ENCODE peak calls at places on chromosomes 11 and 22, in six cellular contexts. J is EH, K is DMS53, Y is ureter, R is cardiac fibroblast, O is AG10803. P is an unnamed sample.
A peak's percentile ranks its signal among the peaks of the same experiment; 100 is the strongest.

GRCh38 chr11:21561589-21561988 is 631.3 kb upstream of the ANO5 start:
- DNase-seq in J (no peak), K (peak; percentile 9), Y (no peak), R (no peak), O (no peak), P (no peak)

GRCh38 chr11:61955416-61956135 is 5.4 kb downstream of the BEST1 start:
- DNase-seq in J (no peak), K (peak; percentile 87), Y (no peak), R (no peak), O (peak; percentile 21), P (no peak)

GRCh38 chr11:12092714-12093113 is 17.7 kb upstream of the MICAL2 start:
- DNase-seq in J (no peak), K (no peak), Y (no peak), R (no peak), O (no peak), P (no peak)

GRCh38 chr11:72075109-72075508 is 5.2 kb downstream of the NUMA1 start:
- DNase-seq in J (peak; percentile 47), K (no peak), Y (no peak), R (peak; percentile 26), O (no peak), P (peak; percentile 46)

GRCh38 chr11:14554959-14555358 is 34.8 kb upstream of the PSMA1 start:
- DNase-seq in J (no peak), K (no peak), Y (no peak), R (peak; percentile 81), O (peak; percentile 8), P (no peak)

GRCh38 chr22:24357547-24357946 is 69.9 kb upstream of the ADORA2A start:
- DNase-seq in J (peak; percentile 63), K (no peak), Y (no peak), R (no peak), O (no peak), P (peak; percentile 13)

GRCh38 chr11:12377106-12377823 is at the start of gene PARVA:
- DNase-seq in J (peak; percentile 93), K (peak; percentile 84), Y (peak; percentile 78), R (peak; percentile 91), O (peak; percentile 91), P (peak; percentile 90)

GRCh38 chr22:46464701-46465347 is 72.6 kb downstream of the CELSR1 start:
- DNase-seq in J (no peak), K (no peak), Y (no peak), R (no peak), O (no peak), P (no peak)

GRCh38 chr11:27058456-27058855 is 17.8 kb downstream of the BBOX1 start:
- DNase-seq in J (peak; percentile 91), K (no peak), Y (no peak), R (no peak), O (peak; percentile 50), P (peak; percentile 89)

GRCh38 chr11:70092959-70093358 is 14.8 kb downstream of the ANO1 start:
- DNase-seq in J (no peak), K (no peak), Y (no peak), R (no peak), O (no peak), P (no peak)

GRCh38 chr22:25880524-25880923 is 138.5 kb downstream of the MYO18B start:
- DNase-seq in J (no peak), K (peak; percentile 2), Y (no peak), R (no peak), O (no peak), P (no peak)

GRCh38 chr11:8083088-8083395 is 2.0 kb downstream of the TUB start:
- DNase-seq in J (no peak), K (no peak), Y (no peak), R (no peak), O (no peak), P (no peak)

GRCh38 chr22:48257690-48258065 is 1495.2 kb downstream of the TBC1D22A start:
- DNase-seq in J (no peak), K (no peak), Y (no peak), R (no peak), O (peak; percentile 33), P (no peak)

GRCh38 chr11:67304511-67305113 is 1.3 kb downstream of the SSH3 start:
- DNase-seq in J (no peak), K (no peak), Y (no peak), R (no peak), O (no peak), P (no peak)

GRCh38 chr11:2732261-2732939 is 32.6 kb upstream of the KCNQ1OT1 start:
- DNase-seq in J (no peak), K (no peak), Y (no peak), R (no peak), O (no peak), P (no peak)

GRCh38 chr22:40485813-40486610 is 115.6 kb downstream of the SGSM3 start:
- DNase-seq in J (peak; percentile 59), K (no peak), Y (no peak), R (no peak), O (peak; percentile 75), P (no peak)

GRCh38 chr11:116421529-116422185 is 351.1 kb downstream of the BUD13 start:
- DNase-seq in J (no peak), K (no peak), Y (no peak), R (no peak), O (no peak), P (no peak)

GRCh38 chr11:126279191-126279590 is 3.7 kb upstream of the TIRAP start:
- DNase-seq in J (no peak), K (no peak), Y (no peak), R (no peak), O (no peak), P (no peak)

GRCh38 chr22:44871782-44872181 is 119.4 kb downstream of the ARHGAP8 start:
- DNase-seq in J (no peak), K (no peak), Y (no peak), R (no peak), O (no peak), P (no peak)

GRCh38 chr22:33247758-33248157 is 189.6 kb upstream of the SYN3 start:
- DNase-seq in J (peak; percentile 3), K (no peak), Y (no peak), R (peak; percentile 40), O (no peak), P (no peak)

GRCh38 chr11:64570341-64570740 is 20.7 kb upstream of the SLC22A12 start:
- DNase-seq in J (no peak), K (no peak), Y (no peak), R (no peak), O (no peak), P (no peak)

GRCh38 chr11:8959546-8960166 is 4.6 kb downstream of the TMEM9B start:
- DNase-seq in J (peak; percentile 85), K (peak; percentile 86), Y (peak; percentile 52), R (peak; percentile 92), O (peak; percentile 87), P (peak; percentile 80)

GRCh38 chr11:108034034-108034433 is 25.3 kb downstream of the CUL5 start:
- DNase-seq in J (no peak), K (no peak), Y (no peak), R (no peak), O (no peak), P (no peak)

GRCh38 chr11:15276616-15277015 is 161.9 kb downstream of the INSC start:
- DNase-seq in J (peak; percentile 36), K (peak; percentile 42), Y (no peak), R (peak; percentile 12), O (no peak), P (peak; percentile 40)

GRCh38 chr22:46011627-46012181 is 34.7 kb upstream of the WNT7B start:
- DNase-seq in J (no peak), K (no peak), Y (no peak), R (no peak), O (no peak), P (no peak)

GRCh38 chr11:115678942-115679341 is 174.7 kb upstream of the CADM1 start:
- DNase-seq in J (no peak), K (peak; percentile 55), Y (no peak), R (no peak), O (no peak), P (no peak)

GRCh38 chr11:115164774-115165173 is 339.4 kb downstream of the CADM1 start:
- DNase-seq in J (no peak), K (no peak), Y (no peak), R (no peak), O (peak; percentile 13), P (no peak)

GRCh38 chr11:24131698-24132097 is 365.2 kb upstream of the LUZP2 start:
- DNase-seq in J (no peak), K (no peak), Y (no peak), R (no peak), O (no peak), P (no peak)

GRCh38 chr22:47784991-47785390 is 1022.5 kb downstream of the TBC1D22A start:
- DNase-seq in J (no peak), K (no peak), Y (no peak), R (no peak), O (no peak), P (no peak)

GRCh38 chr22:45154383-45154782 is 9.3 kb upstream of the NUP50 start:
- DNase-seq in J (peak; percentile 62), K (no peak), Y (no peak), R (peak; percentile 78), O (peak; percentile 61), P (peak; percentile 41)

GRCh38 chr22:24951942-24952836 is at the start of gene KIAA1671:
- DNase-seq in J (peak; percentile 48), K (peak; percentile 85), Y (peak; percentile 89), R (peak; percentile 82), O (peak; percentile 40), P (peak; percentile 60)

GRCh38 chr11:75980031-75980430 is 165.0 kb downstream of the UVRAG start:
- DNase-seq in J (no peak), K (no peak), Y (no peak), R (no peak), O (no peak), P (no peak)

GRCh38 chr22:23151827-23152226 is 6.5 kb downstream of the RAB36 start:
- DNase-seq in J (no peak), K (no peak), Y (no peak), R (no peak), O (no peak), P (peak; percentile 21)

GRCh38 chr11:132318421-132319157 is 948.2 kb downstream of the NTM start:
- DNase-seq in J (peak; percentile 88), K (peak; percentile 78), Y (no peak), R (peak; percentile 3), O (peak; percentile 61), P (peak; percentile 76)

GRCh38 chr11:65417702-65418430 is 4.7 kb upstream of the NEAT1 start:
- DNase-seq in J (peak; percentile 63), K (peak; percentile 66), Y (peak; percentile 71), R (peak; percentile 84), O (peak; percentile 46), P (no peak)

GRCh38 chr11:19326499-19326898 is 85.8 kb upstream of the E2F8 start:
- DNase-seq in J (peak; percentile 43), K (peak; percentile 19), Y (no peak), R (peak; percentile 66), O (peak; percentile 33), P (peak; percentile 15)

GRCh38 chr22:48089601-48090331 is 1327.3 kb downstream of the TBC1D22A start:
- DNase-seq in J (no peak), K (no peak), Y (peak; percentile 82), R (peak; percentile 5), O (peak; percentile 28), P (no peak)